ENCODE peak calls at places on chromosomes 12 and 14, in eight cellular contexts. Y, I, K, Q, N, T, S and H are unnamed samples.
A peak's percentile ranks its signal among the peaks of the same experiment; 100 is the strongest.

GRCh38 chr12:46212108-46212982 is 56.5 kb downstream of the SLC38A1 start:
- DNase-seq in T (no peak), Q (no peak), Y (no peak), N (no peak), I (no peak), S (no peak), K (no peak), H (peak; percentile 30)

GRCh38 chr14:95889236-95889979 is 12.8 kb downstream of the TUNAR start:
- DNase-seq in T (no peak), Y (no peak), N (no peak), S (no peak), K (no peak), Q (no peak), I (no peak), H (no peak)

GRCh38 chr14:23123419-23123818 is 4.4 kb upstream of the CEBPE start:
- DNase-seq in I (peak; percentile 89), K (no peak), T (peak; percentile 61), Y (peak; percentile 90), Q (no peak), N (peak; percentile 54), S (peak; percentile 89), H (peak; percentile 86)

GRCh38 chr12:15495742-15496141 is 173.4 kb downstream of the PTPRO start:
- DNase-seq in Q (no peak), T (no peak), K (no peak), S (no peak), I (no peak), Y (no peak), N (no peak), H (no peak)

GRCh38 chr12:124565071-124565491 is 2.3 kb downstream of the NCOR2 start:
- DNase-seq in Q (no peak), N (no peak), I (no peak), T (peak; percentile 55), Y (peak; percentile 58), K (no peak), S (no peak), H (no peak)

GRCh38 chr14:101584049-101584859 is 23.0 kb downstream of the DIO3 start:
- DNase-seq in N (no peak), Q (no peak), Y (no peak), K (no peak), T (no peak), I (peak; percentile 81), S (peak; percentile 34), H (peak; percentile 45)

GRCh38 chr12:48000878-48001321 is 3.4 kb downstream of the COL2A1 start:
- DNase-seq in T (no peak), N (peak; percentile 56), K (peak; percentile 60), S (peak; percentile 44), I (no peak), Y (no peak), Q (peak; percentile 1), H (no peak)

GRCh38 chr12:124700810-124701594 is 133.6 kb upstream of the NCOR2 start:
- DNase-seq in Q (no peak), S (no peak), K (no peak), I (no peak), T (no peak), Y (no peak), N (peak; percentile 76), H (no peak)

GRCh38 chr12:97960741-97961608 is 498.4 kb downstream of the RMST start:
- DNase-seq in Q (peak; percentile 8), I (peak; percentile 29), Y (peak; percentile 53), T (no peak), K (peak; percentile 14), N (no peak), S (no peak), H (no peak)

GRCh38 chr14:51860164-51860835 is at the start of gene GNG2:
- DNase-seq in Y (peak; percentile 74), Q (no peak), I (no peak), K (peak; percentile 40), T (peak; percentile 74), N (peak; percentile 64), S (peak; percentile 95), H (peak; percentile 58)

GRCh38 chr12:95593266-95593871 is 42.1 kb upstream of the USP44 start:
- DNase-seq in T (peak; percentile 44), I (no peak), K (no peak), N (no peak), Q (no peak), S (no peak), Y (peak; percentile 62), H (peak; percentile 48)

GRCh38 chr14:95761436-95761835 is 47.5 kb upstream of the TCL1A start:
- DNase-seq in S (no peak), Q (no peak), K (no peak), Y (no peak), N (no peak), T (no peak), I (no peak), H (no peak)

GRCh38 chr14:54440037-54440436 is 1.1 kb downstream of the CNIH1 start:
- DNase-seq in S (no peak), K (no peak), Y (no peak), Q (no peak), T (no peak), I (no peak), N (no peak), H (no peak)

GRCh38 chr14:24839617-24840203 is 205.7 kb upstream of the GZMB start:
- DNase-seq in K (no peak), S (peak; percentile 78), T (no peak), N (no peak), I (no peak), Q (no peak), Y (peak; percentile 56), H (no peak)

GRCh38 chr14:94403312-94403711 is 14.9 kb upstream of the SERPINA1 start:
- DNase-seq in S (no peak), T (no peak), K (no peak), Q (no peak), N (no peak), I (no peak), Y (no peak), H (no peak)

GRCh38 chr12:33431648-33432047 is 8.0 kb downstream of the SYT10 start:
- DNase-seq in S (no peak), K (no peak), Q (no peak), Y (no peak), N (no peak), T (no peak), I (no peak), H (no peak)

GRCh38 chr12:12784911-12785814 is at the start of gene APOLD1:
- DNase-seq in I (no peak), Q (no peak), K (no peak), Y (no peak), T (no peak), N (no peak), S (no peak), H (peak; percentile 38)

GRCh38 chr12:49916129-49916919 is 12.6 kb upstream of the FAIM2 start:
- DNase-seq in N (no peak), S (no peak), T (no peak), Q (no peak), I (no peak), Y (no peak), K (no peak), H (no peak)

GRCh38 chr14:35504260-35504659 is 29.7 kb upstream of the INSM2 start:
- DNase-seq in Q (no peak), K (no peak), Y (no peak), N (no peak), T (no peak), I (no peak), S (no peak), H (no peak)

GRCh38 chr14:36655963-36656768 is 5.5 kb upstream of the PAX9 start:
- DNase-seq in N (no peak), T (no peak), I (peak; percentile 14), K (peak; percentile 66), Q (peak; percentile 54), S (no peak), Y (peak; percentile 36), H (no peak)

GRCh38 chr12:6538420-6539275 is 4.3 kb downstream of the GAPDH start:
- DNase-seq in T (no peak), I (no peak), Y (no peak), S (no peak), N (no peak), K (peak; percentile 42), Q (no peak), H (no peak)
- TF ChIP-seq POLR2A in T (no peak), I (peak; percentile 80), Y (no peak), S (no peak), N (no peak), K (peak; percentile 29), Q (peak; percentile 62), H (no peak)

DNA sequence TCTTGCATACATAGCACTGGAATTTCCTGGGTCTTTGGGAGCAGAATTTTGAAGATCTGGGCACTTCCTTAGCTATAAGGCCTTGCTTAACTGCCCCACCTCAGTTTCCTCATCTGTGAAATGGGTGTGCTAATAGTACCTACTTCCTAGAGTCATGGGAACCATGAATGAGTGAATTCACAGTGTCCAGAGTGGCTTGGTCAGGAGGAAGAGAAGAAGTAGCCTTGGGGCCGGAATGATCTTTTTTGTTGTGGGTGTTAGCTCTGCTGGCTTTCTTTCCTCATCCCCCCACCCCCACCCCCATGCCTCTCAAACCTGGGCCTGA is 2.4 kb downstream of the SH2B3 start:
- DNase-seq in S (no peak), Q (no peak), N (no peak), Y (no peak), I (no peak), T (no peak), K (no peak), H (no peak)
- H3K4me3 ChIP-seq in S (no peak overlapping the region), Q (no peak overlapping the region), N (no peak overlapping the region), Y (no peak overlapping the region), I (peak overlapping the region; percentile 93), T (no peak overlapping the region), K (no peak overlapping the region), H (no peak overlapping the region)

DNA sequence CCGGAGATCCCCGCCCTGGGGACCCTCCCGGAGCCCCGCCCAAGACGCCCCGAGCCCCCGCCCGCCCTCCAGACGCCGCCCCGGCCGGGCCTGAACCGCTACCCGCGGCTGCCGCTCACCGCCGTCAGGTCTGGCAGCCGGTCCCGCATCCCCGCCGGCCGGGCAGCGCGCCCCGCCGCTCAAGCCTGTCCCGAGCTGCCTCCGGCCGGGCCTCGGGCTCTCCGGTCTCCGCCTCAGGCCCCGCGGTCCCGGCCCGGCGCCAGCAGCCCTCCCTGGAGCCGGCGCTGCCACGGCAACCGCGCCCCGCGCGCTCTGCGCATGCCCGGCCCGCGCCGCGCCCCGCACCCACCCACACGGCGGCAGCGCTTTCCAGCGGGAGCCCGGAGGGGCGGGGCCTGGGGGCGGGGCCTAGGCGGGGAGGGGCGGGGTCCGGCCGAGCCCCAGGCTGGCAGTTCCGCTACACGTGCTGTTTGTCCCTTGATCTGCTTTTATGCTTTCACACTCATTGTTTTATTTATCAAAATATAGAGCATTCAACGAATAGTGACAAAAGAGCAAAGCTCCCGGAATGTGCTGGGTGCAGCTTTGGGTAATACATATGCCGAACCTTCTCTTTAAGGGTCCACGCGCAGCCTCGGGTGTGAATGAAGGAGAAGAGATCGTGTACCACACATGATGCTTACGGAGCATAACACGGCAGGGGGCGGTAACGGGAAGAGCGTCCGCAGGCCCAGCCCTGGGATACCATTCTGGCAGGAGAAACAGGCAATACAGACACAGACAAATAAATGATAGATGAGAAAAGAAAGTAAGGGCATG is at the start of gene STX2:
- DNase-seq in S (peak; percentile 93), T (peak; percentile 96), K (peak; percentile 82), Q (peak; percentile 54), Y (peak; percentile 92), I (peak; percentile 97), N (peak; percentile 54), H (peak; percentile 57)
- TF ChIP-seq POLR2A in S (no peak), T (no peak), K (peak; percentile 32), Q (peak; percentile 45), Y (no peak), I (peak; percentile 52), N (no peak), H (peak; percentile 25)

DNA sequence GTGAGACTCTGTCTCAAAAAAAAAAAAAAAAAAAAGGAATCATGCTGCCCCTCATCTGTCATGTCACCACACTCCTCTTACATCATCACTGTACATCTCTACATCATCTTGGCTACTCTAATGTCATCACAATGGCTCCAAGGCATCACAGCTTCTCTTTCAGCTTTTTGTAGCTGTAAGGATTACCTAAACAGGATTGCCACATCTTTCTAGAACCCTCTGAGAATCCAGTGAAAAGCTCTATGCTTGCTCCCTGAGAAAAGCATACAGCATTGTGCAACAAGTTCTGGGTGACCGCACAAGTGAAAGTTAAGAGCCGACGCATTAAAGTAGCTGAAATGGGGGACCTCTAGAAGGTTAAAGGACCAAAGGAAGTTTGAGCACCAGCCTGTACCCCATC is 272.5 kb downstream of the C12orf50 start:
- DNase-seq in Y (no peak), I (no peak), N (no peak), K (no peak), S (no peak), T (no peak), Q (no peak), H (no peak)
- H3K4me3 ChIP-seq in Y (no peak overlapping the region), I (no peak overlapping the region), N (no peak overlapping the region), K (no peak overlapping the region), S (no peak overlapping the region), T (no peak overlapping the region), Q (no peak overlapping the region), H (no peak overlapping the region)